ENCODE peak calls at places on chromosome 4, in eight cellular contexts. One of them, this sample, is unnamed.

GRCh38 chr4:145154573-145154972 is 25.8 kb downstream of the OTUD4 start:
- DNase-seq in NCI-H146: no peak
- DNase-seq in activated effector memory CD4-positive, alpha-beta T cell treated with Interleukin-2 at 50 U/mL for 16 hours: no peak
- DNase-seq in LoVo: no peak
- DNase-seq in NCI-H69: peak; percentile 4
- DNase-seq in NCI-H1694: no peak
- DNase-seq in AG04450: no peak
- DNase-seq in endothelial cell of umbilical vein: peak; percentile 73
- DNase-seq in this sample: peak; percentile 23

GRCh38 chr4:111406036-111406435 is 739.2 kb upstream of the FAM241A start:
- DNase-seq in NCI-H146: no peak
- DNase-seq in activated effector memory CD4-positive, alpha-beta T cell treated with Interleukin-2 at 50 U/mL for 16 hours: no peak
- DNase-seq in LoVo: no peak
- DNase-seq in NCI-H69: no peak
- DNase-seq in NCI-H1694: no peak
- DNase-seq in AG04450: no peak
- DNase-seq in endothelial cell of umbilical vein: no peak
- DNase-seq in this sample: no peak

GRCh38 chr4:184385705-184386141 is 88.6 kb downstream of the IRF2 start:
- DNase-seq in NCI-H146: no peak
- DNase-seq in activated effector memory CD4-positive, alpha-beta T cell treated with Interleukin-2 at 50 U/mL for 16 hours: no peak
- DNase-seq in LoVo: no peak
- DNase-seq in NCI-H69: peak; percentile 46
- DNase-seq in NCI-H1694: no peak
- DNase-seq in AG04450: no peak
- DNase-seq in endothelial cell of umbilical vein: peak; percentile 69
- DNase-seq in this sample: peak; percentile 97

GRCh38 chr4:120922390-120923200 is at the start of gene PRDM5:
- DNase-seq in NCI-H146: peak; percentile 35
- DNase-seq in activated effector memory CD4-positive, alpha-beta T cell treated with Interleukin-2 at 50 U/mL for 16 hours: peak; percentile 4
- DNase-seq in LoVo: peak; percentile 20
- DNase-seq in NCI-H69: peak; percentile 38
- DNase-seq in NCI-H1694: no peak
- DNase-seq in AG04450: no peak
- DNase-seq in endothelial cell of umbilical vein: peak; percentile 52
- DNase-seq in this sample: peak; percentile 11

GRCh38 chr4:86977621-86978184 is 42.9 kb downstream of the AFF1 start:
- DNase-seq in NCI-H146: peak; percentile 17
- DNase-seq in activated effector memory CD4-positive, alpha-beta T cell treated with Interleukin-2 at 50 U/mL for 16 hours: no peak
- DNase-seq in LoVo: peak; percentile 84
- DNase-seq in NCI-H69: peak; percentile 73
- DNase-seq in NCI-H1694: no peak
- DNase-seq in AG04450: no peak
- DNase-seq in endothelial cell of umbilical vein: peak; percentile 94
- DNase-seq in this sample: peak; percentile 93

GRCh38 chr4:71773004-71773403 is 10.9 kb downstream of the GC start:
- DNase-seq in NCI-H146: no peak
- DNase-seq in activated effector memory CD4-positive, alpha-beta T cell treated with Interleukin-2 at 50 U/mL for 16 hours: no peak
- DNase-seq in LoVo: no peak
- DNase-seq in NCI-H69: no peak
- DNase-seq in NCI-H1694: no peak
- DNase-seq in AG04450: no peak
- DNase-seq in endothelial cell of umbilical vein: no peak
- DNase-seq in this sample: no peak

GRCh38 chr4:145034727-145035211 is 63.2 kb downstream of the ANAPC10 start:
- DNase-seq in NCI-H146: no peak
- DNase-seq in activated effector memory CD4-positive, alpha-beta T cell treated with Interleukin-2 at 50 U/mL for 16 hours: no peak
- DNase-seq in LoVo: peak; percentile 2
- DNase-seq in NCI-H69: no peak
- DNase-seq in NCI-H1694: no peak
- DNase-seq in AG04450: peak; percentile 18
- DNase-seq in endothelial cell of umbilical vein: no peak
- DNase-seq in this sample: no peak

GRCh38 chr4:170887396-170887795 is 797.6 kb upstream of the AADAT start:
- DNase-seq in NCI-H146: no peak
- DNase-seq in activated effector memory CD4-positive, alpha-beta T cell treated with Interleukin-2 at 50 U/mL for 16 hours: no peak
- DNase-seq in LoVo: no peak
- DNase-seq in NCI-H69: no peak
- DNase-seq in NCI-H1694: no peak
- DNase-seq in AG04450: no peak
- DNase-seq in endothelial cell of umbilical vein: no peak
- DNase-seq in this sample: no peak

GRCh38 chr4:177235026-177235425 is 74.6 kb upstream of the NEIL3 start:
- DNase-seq in NCI-H146: no peak
- DNase-seq in activated effector memory CD4-positive, alpha-beta T cell treated with Interleukin-2 at 50 U/mL for 16 hours: no peak
- DNase-seq in LoVo: no peak
- DNase-seq in NCI-H69: no peak
- DNase-seq in NCI-H1694: no peak
- DNase-seq in AG04450: no peak
- DNase-seq in endothelial cell of umbilical vein: no peak
- DNase-seq in this sample: no peak

GRCh38 chr4:98688416-98689290 is 30.2 kb upstream of the TSPAN5 start:
- DNase-seq in NCI-H146: no peak
- DNase-seq in activated effector memory CD4-positive, alpha-beta T cell treated with Interleukin-2 at 50 U/mL for 16 hours: no peak
- DNase-seq in LoVo: no peak
- DNase-seq in NCI-H69: no peak
- DNase-seq in NCI-H1694: no peak
- DNase-seq in AG04450: peak; percentile 43
- DNase-seq in endothelial cell of umbilical vein: peak; percentile 90
- DNase-seq in this sample: no peak

GRCh38 chr4:6408263-6408662 is 64.2 kb downstream of the PPP2R2C start:
- DNase-seq in NCI-H146: no peak
- DNase-seq in activated effector memory CD4-positive, alpha-beta T cell treated with Interleukin-2 at 50 U/mL for 16 hours: no peak
- DNase-seq in LoVo: no peak
- DNase-seq in NCI-H69: peak; percentile 27
- DNase-seq in NCI-H1694: no peak
- DNase-seq in AG04450: no peak
- DNase-seq in endothelial cell of umbilical vein: no peak
- DNase-seq in this sample: no peak

GRCh38 chr4:38672247-38673071 is 8.5 kb downstream of the KLF3 start:
- DNase-seq in NCI-H146: no peak
- DNase-seq in activated effector memory CD4-positive, alpha-beta T cell treated with Interleukin-2 at 50 U/mL for 16 hours: no peak
- DNase-seq in LoVo: no peak
- DNase-seq in NCI-H69: peak; percentile 26
- DNase-seq in NCI-H1694: no peak
- DNase-seq in AG04450: no peak
- DNase-seq in endothelial cell of umbilical vein: no peak
- DNase-seq in this sample: no peak

GRCh38 chr4:44145868-44146267 is 302.7 kb downstream of the KCTD8 start:
- DNase-seq in NCI-H146: no peak
- DNase-seq in activated effector memory CD4-positive, alpha-beta T cell treated with Interleukin-2 at 50 U/mL for 16 hours: no peak
- DNase-seq in LoVo: no peak
- DNase-seq in NCI-H69: no peak
- DNase-seq in NCI-H1694: no peak
- DNase-seq in AG04450: no peak
- DNase-seq in endothelial cell of umbilical vein: peak; percentile 77
- DNase-seq in this sample: no peak

GRCh38 chr4:10158355-10158942 is 41.9 kb upstream of the WDR1 start:
- DNase-seq in NCI-H146: no peak
- DNase-seq in activated effector memory CD4-positive, alpha-beta T cell treated with Interleukin-2 at 50 U/mL for 16 hours: no peak
- DNase-seq in LoVo: no peak
- DNase-seq in NCI-H69: no peak
- DNase-seq in NCI-H1694: no peak
- DNase-seq in AG04450: peak; percentile 10
- DNase-seq in endothelial cell of umbilical vein: no peak
- DNase-seq in this sample: no peak

This sample was measured in small intestine.